ENCODE peak calls at places on chromosomes 13 and 19, in seven cellular contexts. R, Y, W, F, M, A and J are unnamed samples.

GRCh38 chr13:47661076-47661475 is 340.0 kb downstream of the SUCLA2 start:
- DNase-seq in R (no peak), Y (no peak), W (no peak), F (no peak), M (no peak), A (peak; percentile 53), J (no peak)

GRCh38 chr13:97849305-97849704 is 104.2 kb upstream of the IPO5 start:
- DNase-seq in R (no peak), Y (no peak), W (peak; percentile 73), F (no peak), M (no peak), A (no peak), J (no peak)

GRCh38 chr19:39078436-39079200 is 5.5 kb upstream of the ACP7 start:
- DNase-seq in R (no peak), Y (no peak), W (no peak), F (no peak), M (peak; percentile 82), A (peak; percentile 93), J (no peak)

GRCh38 chr13:49217962-49218492 is 2.1 kb upstream of the MLNR start:
- DNase-seq in R (no peak), Y (no peak), W (peak; percentile 20), F (no peak), M (no peak), A (no peak), J (no peak)

GRCh38 chr19:3125900-3126524 is 9.8 kb upstream of the GNA15 start:
- DNase-seq in R (no peak), Y (peak; percentile 70), W (peak; percentile 88), F (peak; percentile 62), M (no peak), A (no peak), J (no peak)

GRCh38 chr13:38872693-38873092 is 117.9 kb downstream of the STOML3 start:
- DNase-seq in R (no peak), Y (peak; percentile 65), W (peak; percentile 83), F (no peak), M (no peak), A (no peak), J (no peak)

GRCh38 chr19:33050110-33050509 is 14.6 kb downstream of the RHPN2 start:
- DNase-seq in R (no peak), Y (no peak), W (no peak), F (no peak), M (no peak), A (no peak), J (no peak)

GRCh38 chr19:47275866-47276461 is 1.3 kb downstream of the INAFM1 start:
- DNase-seq in R (no peak), Y (no peak), W (no peak), F (no peak), M (no peak), A (no peak), J (no peak)

GRCh38 chr19:40335101-40335500 is 13.1 kb downstream of the C19orf47 start:
- DNase-seq in R (no peak), Y (no peak), W (no peak), F (no peak), M (no peak), A (no peak), J (no peak)

GRCh38 chr13:39186205-39186880 is 148.1 kb downstream of the NHLRC3 start:
- DNase-seq in R (no peak), Y (no peak), W (no peak), F (no peak), M (no peak), A (no peak), J (no peak)

GRCh38 chr13:41457589-41458186 is 338 bp downstream of the RGCC start:
- DNase-seq in R (no peak), Y (peak; percentile 3), W (peak; percentile 29), F (peak; percentile 35), M (no peak), A (no peak), J (no peak)

GRCh38 chr13:20503088-20504083 is 22.3 kb downstream of the CRYL1 start:
- DNase-seq in R (no peak), Y (no peak), W (no peak), F (no peak), M (no peak), A (no peak), J (no peak)

DNA sequence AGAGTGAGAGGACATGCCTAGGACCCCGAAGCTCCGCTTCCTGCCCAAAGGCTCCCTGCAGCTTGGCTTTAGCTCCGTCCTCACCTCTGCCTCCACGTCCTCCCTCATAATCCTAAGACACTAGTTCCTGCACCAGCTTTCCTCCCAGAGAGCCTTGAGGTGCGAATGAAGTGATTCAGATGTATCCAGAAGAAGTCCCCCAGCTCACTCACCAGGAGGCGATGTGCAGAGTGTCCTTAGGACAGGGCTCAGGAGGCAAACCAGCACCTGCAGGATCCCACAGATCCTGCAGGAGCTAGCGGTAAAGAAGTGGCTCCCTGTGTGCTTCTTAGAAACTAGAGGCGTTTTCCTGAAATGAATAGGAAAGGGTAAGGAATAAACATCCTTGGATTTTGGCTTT is 109.7 kb downstream of the HSPH1 start:
- DNase-seq in R (no peak), Y (no peak), W (peak; percentile 72), F (no peak), M (no peak), A (no peak), J (no peak)
- TF ChIP-seq CTCF in R (no peak), Y (no peak), W (peak; percentile 61), F (no peak), M (no peak), A (no peak), J (peak; percentile 39)

GRCh38 chr19:37551123-37551993 is 43.2 kb downstream of the ZNF571 start:
- DNase-seq in R (no peak), Y (no peak), W (peak; percentile 58), F (peak; percentile 64), M (peak; percentile 15), A (no peak), J (no peak)
- TF ChIP-seq CTCF in R (no peak), Y (no peak), W (peak; percentile 58), F (peak; percentile 42), M (peak; percentile 45), A (peak; percentile 38), J (no peak)

GRCh38 chr19:13839193-13839937 is 37.6 kb upstream of the NANOS3 start:
- DNase-seq in R (peak; percentile 94), Y (no peak), W (peak; percentile 78), F (peak; percentile 80), M (no peak), A (no peak), J (no peak)

GRCh38 chr19:13840751-13841338 is 36.1 kb upstream of the NANOS3 start:
- DNase-seq in R (no peak), Y (no peak), W (no peak), F (no peak), M (no peak), A (no peak), J (no peak)

GRCh38 chr19:13841339-13842293 is 35.3 kb upstream of the NANOS3 start:
- DNase-seq in R (no peak), Y (no peak), W (no peak), F (peak; percentile 64), M (no peak), A (no peak), J (no peak)

GRCh38 chr19:13838943-13839192 is 38.1 kb upstream of the NANOS3 start:
- DNase-seq in R (no peak), Y (no peak), W (no peak), F (peak; percentile 78), M (no peak), A (no peak), J (no peak)

GRCh38 chr19:13839938-13840750 is 36.8 kb upstream of the NANOS3 start:
- DNase-seq in R (peak; percentile 93), Y (no peak), W (no peak), F (peak; percentile 74), M (no peak), A (no peak), J (no peak)
- TF ChIP-seq CTCF in R (no peak), Y (no peak), W (no peak), F (no peak), M (no peak), A (no peak), J (no peak)

DNA sequence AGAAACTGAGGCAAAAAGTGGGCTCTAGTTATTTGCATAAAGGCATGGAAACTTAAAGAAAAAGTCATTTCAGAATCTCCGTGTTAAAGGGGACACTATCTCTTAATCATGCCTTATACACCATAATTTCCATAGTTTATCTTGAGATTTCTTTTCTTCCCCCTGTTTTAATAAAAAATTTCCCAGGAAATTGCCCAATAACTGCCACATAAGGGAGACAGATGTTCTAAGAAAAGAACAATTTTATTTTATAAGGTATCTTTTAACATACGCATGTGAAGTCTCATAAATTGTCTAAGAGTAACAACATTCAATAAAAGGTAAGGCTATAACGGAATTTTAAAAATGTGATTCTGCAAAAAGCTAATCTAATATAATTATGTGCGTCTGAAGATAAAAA is 371.3 kb downstream of the IRS2 start:
- DNase-seq in R (no peak), Y (no peak), W (no peak), F (no peak), M (no peak), A (no peak), J (no peak)
- TF ChIP-seq CTCF in R (no peak), Y (no peak), W (no peak), F (no peak), M (no peak), A (no peak), J (no peak)

DNA sequence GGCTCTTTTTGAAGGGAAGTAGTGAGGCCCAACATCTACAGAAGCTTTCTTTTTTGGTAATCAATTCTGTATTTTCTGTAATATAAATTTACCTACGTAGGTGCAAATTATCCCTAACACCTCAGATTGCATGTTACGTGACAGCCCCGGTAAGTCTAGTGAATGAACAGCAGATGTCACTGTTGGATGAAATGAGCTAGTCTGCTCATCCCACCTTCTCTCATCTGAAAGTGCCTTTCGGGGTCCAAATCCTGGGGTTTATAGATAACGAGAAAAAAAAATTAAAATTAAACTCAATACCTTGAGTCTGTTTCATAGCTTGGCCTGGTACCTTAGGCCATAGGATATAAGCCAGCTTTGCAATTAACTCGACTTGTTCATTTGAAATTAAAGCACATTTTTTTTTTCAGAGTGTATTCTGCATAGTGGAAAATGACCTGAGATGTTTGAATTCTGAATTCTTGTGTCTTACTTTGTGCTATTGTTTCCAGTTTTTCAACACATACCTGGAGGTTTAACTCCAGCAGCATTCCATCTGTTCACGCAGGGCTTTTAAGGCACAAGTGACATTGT is 548.2 kb downstream of the GPC5 start:
- DNase-seq in R (no peak), Y (peak; percentile 2), W (peak; percentile 78), F (no peak), M (no peak), A (no peak), J (no peak)
- TF ChIP-seq CTCF in R (peak; percentile 62), Y (peak; percentile 74), W (peak; percentile 79), F (no peak), M (no peak), A (no peak), J (peak; percentile 80)

DNA sequence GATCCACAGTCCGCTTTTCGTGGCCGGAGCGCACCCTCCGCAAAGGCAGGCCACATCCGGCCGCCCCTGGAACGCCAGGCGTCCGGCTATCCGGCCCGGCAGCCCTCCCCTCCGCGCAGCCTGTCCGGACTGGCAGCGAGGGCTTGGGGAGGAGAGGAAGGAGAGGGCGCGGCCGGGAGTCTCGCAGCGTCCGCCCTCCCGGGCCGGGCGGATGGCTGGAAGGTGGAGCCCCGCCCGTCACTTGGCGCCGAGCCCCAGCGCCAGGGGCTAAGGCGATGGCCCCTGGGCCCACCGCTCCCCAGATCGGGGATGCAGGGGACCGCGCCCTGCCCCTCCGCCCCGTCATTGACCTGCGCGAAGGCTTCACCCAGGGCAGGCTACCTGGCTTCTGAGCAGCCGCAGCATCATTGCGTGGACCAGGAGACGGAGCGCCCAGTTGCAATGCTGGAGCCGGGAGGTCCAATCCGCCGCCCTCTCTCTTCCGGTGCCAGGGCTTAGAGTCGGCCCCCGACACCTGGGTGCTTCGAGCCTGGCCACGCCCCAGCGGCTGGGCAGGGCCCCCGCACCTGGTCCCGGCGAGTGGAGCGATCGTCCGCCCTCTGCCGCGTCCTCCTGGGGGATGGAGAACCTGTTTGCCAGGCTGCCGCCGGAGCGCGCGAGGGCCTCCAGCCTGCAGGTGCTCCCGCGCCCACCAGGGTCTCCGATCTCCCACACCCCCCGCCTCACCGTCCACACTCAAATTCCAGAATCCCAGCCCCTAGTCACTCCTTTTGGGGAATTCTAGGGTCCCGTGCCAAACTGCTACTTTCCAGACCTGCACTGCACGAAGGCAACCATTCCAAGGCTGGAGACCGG is at the start of gene FUT1:
- DNase-seq in R (no peak), Y (no peak), W (peak; percentile 98), F (no peak), M (no peak), A (no peak), J (peak; percentile 89)
- TF ChIP-seq CTCF in R (no peak), Y (peak; percentile 57), W (peak; percentile 31), F (no peak), M (no peak), A (no peak), J (peak; percentile 64)